ENCODE peak calls at places on chromosomes 7 and 10, in four cellular contexts. D is GM12878, F is HCT116, U is K562. X is an unnamed sample.

GRCh38 chr7:107113866-107114265 is 54.9 kb upstream of the HBP1 start:
- DNase-seq in D (no peak), F (no peak), U (no peak), X (no peak)

GRCh38 chr10:60663850-60664249 is 114.4 kb upstream of the CDK1 start:
- DNase-seq in U (no peak), F (no peak), D (no peak), X (no peak)

GRCh38 chr7:93092757-93093370 is 24.9 kb downstream of the SAMD9 start:
- DNase-seq in D (no peak), U (no peak), F (peak; percentile 21), X (no peak)

GRCh38 chr7:142454862-142455261 is 197.0 kb upstream of the PRSS58 start:
- DNase-seq in F (no peak), U (no peak), D (no peak), X (no peak)

GRCh38 chr7:37495574-37496184 is 47.0 kb upstream of the ELMO1 start:
- DNase-seq in F (no peak), U (peak; percentile 24), D (no peak), X (no peak)

GRCh38 chr7:47428780-47429472 is 153.0 kb downstream of the TNS3 start:
- DNase-seq in D (no peak), U (no peak), F (no peak), X (no peak)

GRCh38 chr10:72087392-72087968 is 871 bp downstream of the SPOCK2 start:
- DNase-seq in U (no peak), F (no peak), D (no peak), X (peak; percentile 32)

GRCh38 chr7:33841658-33842057 is 63.7 kb upstream of the BMPER start:
- DNase-seq in D (no peak), U (no peak), F (no peak), X (no peak)

GRCh38 chr10:110461530-110461929 is 36.2 kb upstream of the DUSP5 start:
- DNase-seq in U (no peak), D (no peak), F (no peak), X (no peak)

GRCh38 chr7:28573059-28573553 is 160.8 kb downstream of the CREB5 start:
- DNase-seq in U (no peak), F (no peak), D (no peak), X (no peak)

GRCh38 chr10:4812041-4812440 is 14.0 kb upstream of the AKR1E2 start:
- DNase-seq in D (no peak), U (no peak), F (no peak), X (no peak)

GRCh38 chr7:69912141-69912540 is 313.9 kb downstream of the AUTS2 start:
- DNase-seq in F (no peak), D (no peak), U (no peak), X (no peak)

GRCh38 chr10:63976538-63976937 is 455.3 kb downstream of the REEP3 start:
- DNase-seq in U (peak; percentile 61), D (no peak), F (peak; percentile 48), X (peak; percentile 71)

GRCh38 chr10:121576139-121576538 is 22.1 kb downstream of the FGFR2 start:
- DNase-seq in U (no peak), F (no peak), D (no peak), X (no peak)

DNA sequence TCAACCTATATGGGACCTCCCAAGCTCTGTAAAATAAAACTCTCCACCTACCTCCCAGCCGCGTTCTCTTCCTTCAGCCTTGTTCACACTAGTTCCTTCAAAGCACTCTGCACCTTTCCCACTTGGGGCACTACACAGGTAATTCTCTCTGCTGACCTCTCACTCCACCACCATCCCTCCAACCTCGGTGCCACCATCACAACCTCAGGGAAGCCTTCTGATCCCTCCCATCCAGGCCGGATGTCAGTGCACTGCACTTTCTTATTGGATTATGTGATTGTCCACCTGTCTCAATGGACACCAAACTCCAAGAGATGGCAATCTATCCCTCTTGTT is 7.0 kb downstream of the LARP4B start:
- DNase-seq in F (no peak), U (no peak), D (no peak), X (peak; percentile 45)
- TF ChIP-seq CTCF in F (peak; percentile 8), U (no peak), D (no peak), X (peak; percentile 32)

DNA sequence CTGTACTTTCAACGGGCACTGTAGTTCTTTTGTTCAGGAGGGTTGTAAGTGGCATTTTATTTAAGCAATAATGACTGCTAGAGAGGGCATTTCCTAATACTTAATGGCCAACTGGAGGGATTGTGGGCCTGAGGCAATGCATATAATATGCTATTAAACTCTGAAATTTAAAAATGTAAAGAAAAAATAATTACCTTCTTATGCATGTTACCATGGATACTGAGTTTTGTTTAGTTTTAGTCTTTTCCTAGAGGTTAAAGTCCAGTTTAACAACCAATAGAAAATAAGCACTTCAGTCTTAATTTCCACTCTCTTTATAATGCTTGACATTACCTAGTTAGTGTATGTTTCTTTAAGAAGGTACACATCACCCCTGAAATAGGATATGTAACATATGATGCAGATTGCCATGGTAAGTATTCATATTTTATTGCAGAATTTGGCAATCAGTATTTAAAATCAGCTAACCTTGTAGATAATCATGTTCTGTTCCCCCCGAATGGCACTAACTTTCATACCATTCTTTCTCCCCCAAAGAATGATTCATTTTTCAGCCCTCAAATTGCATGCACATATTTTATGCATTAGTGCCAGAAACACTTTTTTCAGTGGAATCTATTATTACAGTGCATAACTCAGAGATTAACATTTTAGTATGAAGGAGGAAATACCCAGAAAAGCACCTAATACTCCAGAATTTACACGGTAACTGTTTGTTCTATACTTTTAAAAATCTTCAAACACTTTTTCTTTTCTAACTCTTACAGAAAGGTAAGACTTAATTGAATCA is 90.3 kb upstream of the ZNF438 start:
- DNase-seq in D (no peak), U (no peak), F (no peak), X (no peak)
- H3K9ac ChIP-seq in D (no peak overlapping the region), U (no peak overlapping the region), F (no peak overlapping the region), X (no peak overlapping the region)

GRCh38 chr7:82109288-82109687 is 334.3 kb downstream of the CACNA2D1 start:
- DNase-seq in F (no peak), D (no peak), U (no peak), X (no peak)

GRCh38 chr7:82110146-82110823 is 333.3 kb downstream of the CACNA2D1 start:
- DNase-seq in U (no peak), F (no peak), D (no peak), X (no peak)

GRCh38 chr7:82114237-82114636 is 329.3 kb downstream of the CACNA2D1 start:
- DNase-seq in D (no peak), F (no peak), U (no peak), X (no peak)
- TF ChIP-seq CTCF in D (no peak), F (no peak), U (no peak), X (no peak)

DNA sequence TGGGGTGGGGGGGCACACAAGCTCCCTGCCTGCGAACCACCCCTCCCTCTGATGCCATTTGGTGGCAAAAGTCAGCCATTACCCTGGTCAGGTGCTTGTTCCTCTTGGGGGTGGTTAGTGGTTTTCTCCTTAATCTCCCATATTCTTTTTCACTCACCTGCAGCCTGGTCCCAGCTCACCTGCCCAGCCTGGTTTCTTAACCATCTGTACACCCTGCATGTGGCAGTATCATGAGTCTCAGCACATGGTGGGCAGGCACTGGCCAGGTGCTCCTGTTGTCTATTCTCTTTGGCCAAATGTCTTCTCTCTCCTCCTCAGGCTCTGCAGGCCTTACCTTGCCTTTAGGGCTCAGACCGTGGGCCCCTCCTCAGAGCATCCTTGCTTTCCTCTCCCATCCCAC is 30.5 kb downstream of the OGDH start:
- DNase-seq in F (no peak), U (no peak), D (no peak), X (no peak)
- H3K9ac ChIP-seq in F (no peak overlapping the region), U (no peak overlapping the region), D (no peak overlapping the region), X (no peak overlapping the region)

X was measured in H9.